ENCODE peak calls at places on chromosomes 1 and 21, in seven cellular contexts. P is fibroblast of mammary gland, N is WERI-Rb-1, F is choroid plexus epithelial cell, S is esophagus squamous epithelium, Q is cardiac fibroblast, E is AG04450. Z is an unnamed sample.

GRCh38 chr1:30514945-30515344 is 208.4 kb downstream of the MATN1 start:
- DNase-seq in P (no peak), Q (no peak), N (no peak), E (no peak), F (no peak), S (no peak), Z (no peak)

GRCh38 chr1:182410620-182411273 is 10.3 kb upstream of the TEDDM1 start:
- DNase-seq in S (no peak), F (no peak), P (no peak), N (no peak), Q (peak), E (no peak), Z (no peak)

GRCh38 chr1:1535298-1535988 is 5.0 kb downstream of the TMEM240 start:
- DNase-seq in N (no peak), F (no peak), Q (no peak), P (no peak), E (no peak), S (no peak), Z (no peak)

GRCh38 chr1:1620433-1621139 is 5.3 kb downstream of the MIB2 start:
- DNase-seq in E (no peak), Q (no peak), P (no peak), N (no peak), S (no peak), F (no peak), Z (no peak)

GRCh38 chr1:58456470-58456869 is 90.1 kb downstream of the OMA1 start:
- DNase-seq in P (peak), S (no peak), N (no peak), Q (peak), F (peak), E (no peak), Z (no peak)

GRCh38 chr1:1440941-1441888 is 5.7 kb downstream of the VWA1 start:
- DNase-seq in S (no peak), E (no peak), Q (peak), N (peak), F (peak), P (peak), Z (no peak)

GRCh38 chr1:185474440-185475149 is 157.6 kb upstream of the IVNS1ABP start:
- DNase-seq in P (no peak), E (no peak), S (no peak), Q (no peak), F (no peak), N (no peak), Z (no peak)

GRCh38 chr1:28272215-28272852 is 13.0 kb downstream of the SESN2 start:
- DNase-seq in F (no peak), Q (no peak), S (no peak), N (no peak), E (no peak), P (no peak), Z (no peak)

GRCh38 chr1:78176448-78176847 is 130.7 kb downstream of the GIPC2 start:
- DNase-seq in Q (peak), F (peak), N (no peak), P (peak), S (no peak), E (peak), Z (peak)

GRCh38 chr21:39137248-39138186 is 45.7 kb downstream of the PSMG1 start:
- DNase-seq in P (peak), E (no peak), F (peak), S (no peak), Q (no peak), N (no peak), Z (peak)

GRCh38 chr1:243394610-243395490 is 139.0 kb downstream of the SDCCAG8 start:
- DNase-seq in P (no peak), E (no peak), F (no peak), Q (no peak), N (no peak), S (no peak), Z (no peak)

GRCh38 chr1:93704063-93704462 is 22.4 kb upstream of the BCAR3 start:
- DNase-seq in P (no peak), S (no peak), N (no peak), F (no peak), Q (no peak), E (no peak), Z (no peak)

GRCh38 chr1:81034366-81034765 is 766.4 kb upstream of the ADGRL2 start:
- DNase-seq in S (no peak), P (no peak), N (no peak), F (no peak), Q (no peak), E (no peak), Z (no peak)

GRCh38 chr1:41754540-41754939 is 164.2 kb downstream of the HIVEP3 start:
- DNase-seq in P (no peak), S (no peak), F (no peak), N (peak), E (no peak), Q (no peak), Z (no peak)

GRCh38 chr1:43058545-43059360 is 100.1 kb upstream of the SLC2A1 start:
- DNase-seq in N (peak), F (peak), Q (peak), S (no peak), P (peak), E (no peak), Z (peak)

GRCh38 chr1:19374926-19375325 is 62.8 kb downstream of the SLC66A1 start:
- DNase-seq in E (no peak), S (no peak), F (no peak), P (no peak), N (no peak), Q (peak), Z (no peak)

GRCh38 chr21:41662161-41662560 is 104.7 kb downstream of the RIPK4 start:
- DNase-seq in S (no peak), N (no peak), Q (no peak), F (no peak), E (no peak), P (no peak), Z (no peak)

GRCh38 chr21:41665766-41666595 is 100.9 kb downstream of the RIPK4 start:
- DNase-seq in F (no peak), P (no peak), N (no peak), E (no peak), Q (no peak), S (no peak), Z (no peak)

GRCh38 chr21:41664881-41665765 is 101.7 kb downstream of the RIPK4 start:
- DNase-seq in E (no peak), S (no peak), Q (peak), N (peak), F (peak), P (peak), Z (peak)

GRCh38 chr21:41662761-41663160 is 104.1 kb downstream of the RIPK4 start:
- DNase-seq in F (no peak), E (no peak), P (no peak), Q (no peak), N (no peak), S (no peak), Z (no peak)

DNA sequence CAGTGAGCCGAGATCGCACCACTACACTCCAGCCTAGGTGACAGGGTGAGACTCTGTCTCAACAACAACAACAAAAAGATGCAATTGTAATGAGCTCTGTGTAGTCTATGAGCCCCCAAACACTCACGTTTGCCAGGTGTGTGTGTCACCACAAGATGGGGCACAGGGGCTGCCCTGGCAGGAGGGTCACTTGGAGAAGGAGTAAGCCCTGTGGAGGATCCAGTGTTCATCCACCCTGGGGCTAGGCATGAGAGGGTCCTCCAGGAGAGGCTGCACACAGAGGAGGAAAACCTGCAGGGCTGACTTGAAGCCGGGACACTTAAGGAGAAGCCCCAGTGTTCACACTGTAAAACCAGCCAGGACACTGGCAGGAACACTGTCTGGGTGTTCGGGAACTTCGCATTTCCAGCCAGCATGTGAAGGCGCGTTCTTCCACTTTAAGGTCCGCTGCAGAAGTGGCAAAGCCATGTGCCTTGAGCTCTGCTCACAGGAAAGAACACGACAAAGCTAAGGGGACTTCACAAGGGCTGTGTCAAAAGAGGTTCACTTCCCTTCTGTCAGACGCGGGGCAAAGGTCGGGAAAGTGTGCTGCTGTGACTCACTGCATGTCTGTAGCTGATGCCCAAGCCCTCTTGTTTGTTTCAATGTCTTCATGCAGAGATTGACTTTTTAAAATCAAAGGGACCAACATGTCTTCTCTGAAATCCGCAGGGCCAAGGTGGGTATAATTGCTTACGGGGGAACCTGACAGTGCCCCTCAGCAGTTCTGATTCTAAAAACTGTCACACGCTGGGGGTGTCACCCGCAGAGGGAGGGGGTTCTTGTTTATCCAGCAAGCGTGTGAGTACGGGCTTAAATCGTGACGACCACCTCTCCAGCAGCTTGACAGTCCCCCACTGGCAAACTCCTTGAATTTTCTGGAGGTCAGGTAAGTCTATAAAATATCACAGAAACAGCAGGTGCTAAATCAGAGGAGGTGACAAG is 102.8 kb downstream of the RIPK4 start:
- DNase-seq in N (no peak), Q (peak), S (no peak), E (no peak), P (peak), F (peak), Z (peak)
- H3K4me3 ChIP-seq in N (no peak), Q (no peak), S (peak), E (no peak), P (no peak), F (no peak), Z (no peak)

GRCh38 chr1:21030201-21030600 is 146.5 kb downstream of the EIF4G3 start:
- DNase-seq in P (no peak), N (no peak), S (no peak), E (no peak), Q (no peak), F (no peak), Z (no peak)
- TF ChIP-seq CTCF in P (no peak), N (no peak), S (no peak), E (no peak), Q (no peak), F (no peak), Z (no peak)

GRCh38 chr1:171279678-171280077 is 31.4 kb downstream of the FMO1 start:
- DNase-seq in P (no peak), S (no peak), E (no peak), N (no peak), F (no peak), Q (no peak), Z (no peak)

GRCh38 chr1:171279234-171279633 is 30.9 kb downstream of the FMO1 start:
- DNase-seq in P (no peak), F (no peak), E (no peak), N (no peak), S (no peak), Q (no peak), Z (no peak)

GRCh38 chr1:171286032-171286705 is 27.8 kb upstream of the FMO4 start:
- DNase-seq in Q (peak), F (peak), E (no peak), S (no peak), P (peak), N (no peak), Z (peak)

GRCh38 chr1:171277534-171277933 is 29.2 kb downstream of the FMO1 start:
- DNase-seq in Q (no peak), S (no peak), F (no peak), N (no peak), P (no peak), E (no peak), Z (no peak)

DNA sequence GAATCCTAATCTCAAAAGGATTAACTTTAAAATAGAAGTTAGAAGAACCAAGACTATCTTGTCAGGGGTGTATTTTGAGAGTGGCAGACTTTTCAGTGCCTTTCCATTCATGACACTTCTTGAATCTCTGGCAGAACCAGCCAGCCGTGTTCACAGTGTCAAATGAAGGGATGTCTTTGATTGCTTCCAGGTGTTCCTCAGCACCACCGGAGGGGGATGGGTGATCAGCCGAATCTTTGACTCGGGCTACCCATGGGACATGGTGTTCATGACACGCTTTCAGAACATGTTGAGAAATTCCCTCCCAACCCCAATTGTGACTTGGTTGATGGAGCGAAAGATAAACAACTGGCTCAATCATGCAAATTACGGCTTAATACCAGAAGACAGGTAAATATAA is 32.3 kb downstream of the FMO1 start:
- DNase-seq in N (no peak), Q (no peak), F (no peak), E (no peak), P (no peak), S (no peak), Z (no peak)
- H3K4me3 ChIP-seq in N (no peak), Q (no peak), F (no peak), E (no peak), P (no peak), S (no peak), Z (no peak)

GRCh38 chr21:25640671-25641292 is 1.7 kb downstream of the JAM2 start:
- DNase-seq in N (no peak), Q (no peak), E (no peak), F (no peak), S (no peak), P (no peak), Z (no peak)

GRCh38 chr21:25638634-25639166 is 358 bp upstream of the JAM2 start:
- DNase-seq in N (no peak), Q (peak), S (no peak), P (no peak), F (peak), E (no peak), Z (peak)

GRCh38 chr21:25637846-25638245 is 1.2 kb upstream of the JAM2 start:
- DNase-seq in S (no peak), Q (no peak), N (no peak), P (no peak), F (no peak), E (no peak), Z (no peak)

GRCh38 chr21:25639922-25640670 is 1.0 kb downstream of the JAM2 start:
- DNase-seq in E (no peak), Q (no peak), P (no peak), S (no peak), F (no peak), N (peak), Z (peak)

GRCh38 chr21:25639167-25639921 is at the start of gene JAM2:
- DNase-seq in F (peak), N (peak), Q (no peak), E (no peak), S (no peak), P (no peak), Z (peak)
- TF ChIP-seq CTCF in F (peak), N (peak), Q (peak), E (peak), S (no peak), P (no peak), Z (peak)

GRCh38 chr1:98817830-98818229 is 156.3 kb downstream of the SNX7 start:
- DNase-seq in P (no peak), N (peak), F (no peak), Q (no peak), E (no peak), S (no peak), Z (no peak)

GRCh38 chr1:98813738-98814309 is 152.3 kb downstream of the SNX7 start:
- DNase-seq in F (peak), Q (no peak), S (no peak), N (no peak), P (no peak), E (no peak), Z (no peak)
- H3K4me3 ChIP-seq in F (no peak), Q (no peak), S (no peak), N (no peak), P (no peak), E (no peak), Z (no peak)

Z was measured in astrocyte of the spinal cord.